ENCODE peak calls at places on chromosomes 16 and 17, in seven cellular contexts. One of them, this sample, is unnamed.

GRCh38 chr16:1357906-1358566 is 6.3 kb downstream of the GNPTG start:
- DNase-seq in tibial artery: no peak
- DNase-seq in A549: peak; percentile 44
- DNase-seq in small intestine: no peak
- DNase-seq in MM.1S: no peak
- DNase-seq in mucosa of descending colon: no peak
- DNase-seq in aorta: no peak
- DNase-seq in this sample: no peak

GRCh38 chr16:85750021-85750826 is 672 bp downstream of the C16orf74 start:
- DNase-seq in tibial artery: no peak
- DNase-seq in A549: no peak
- DNase-seq in small intestine: no peak
- DNase-seq in MM.1S: no peak
- DNase-seq in mucosa of descending colon: peak; percentile 60
- DNase-seq in aorta: no peak
- DNase-seq in this sample: no peak

GRCh38 chr16:28140788-28141618 is 70.8 kb downstream of the XPO6 start:
- DNase-seq in tibial artery: no peak
- DNase-seq in A549: no peak
- DNase-seq in small intestine: peak; percentile 76
- DNase-seq in MM.1S: peak; percentile 79
- DNase-seq in mucosa of descending colon: no peak
- DNase-seq in aorta: no peak
- DNase-seq in this sample: no peak

GRCh38 chr16:86044241-86044671 is 145.3 kb downstream of the IRF8 start:
- DNase-seq in tibial artery: peak; percentile 22
- DNase-seq in A549: peak; percentile 57
- DNase-seq in small intestine: no peak
- DNase-seq in MM.1S: no peak
- DNase-seq in mucosa of descending colon: peak; percentile 51
- DNase-seq in aorta: no peak
- DNase-seq in this sample: peak; percentile 34

GRCh38 chr17:4199818-4200402 is 56.9 kb downstream of the CYB5D2 start:
- DNase-seq in tibial artery: no peak
- DNase-seq in A549: peak; percentile 59
- DNase-seq in small intestine: peak; percentile 29
- DNase-seq in MM.1S: peak; percentile 46
- DNase-seq in mucosa of descending colon: no peak
- DNase-seq in aorta: no peak
- DNase-seq in this sample: peak; percentile 28

GRCh38 chr17:61361084-61361483 is 38.6 kb upstream of the TBX2 start:
- DNase-seq in tibial artery: no peak
- DNase-seq in A549: no peak
- DNase-seq in small intestine: no peak
- DNase-seq in MM.1S: no peak
- DNase-seq in mucosa of descending colon: no peak
- DNase-seq in aorta: no peak
- DNase-seq in this sample: no peak

GRCh38 chr16:30923554-30924085 is at the start of gene FBXL19:
- DNase-seq in tibial artery: peak; percentile 39
- DNase-seq in A549: no peak
- DNase-seq in small intestine: no peak
- DNase-seq in MM.1S: no peak
- DNase-seq in mucosa of descending colon: peak; percentile 78
- DNase-seq in aorta: peak; percentile 72
- DNase-seq in this sample: peak; percentile 28

GRCh38 chr17:652310-652709 is 62.3 kb downstream of the VPS53 start:
- DNase-seq in tibial artery: peak; percentile 91
- DNase-seq in A549: no peak
- DNase-seq in small intestine: no peak
- DNase-seq in MM.1S: no peak
- DNase-seq in mucosa of descending colon: no peak
- DNase-seq in aorta: peak; percentile 84
- DNase-seq in this sample: no peak

GRCh38 chr16:71846443-71846842 is 667 bp downstream of the ATXN1L start:
- DNase-seq in tibial artery: no peak
- DNase-seq in A549: no peak
- DNase-seq in small intestine: peak; percentile 30
- DNase-seq in MM.1S: peak; percentile 77
- DNase-seq in mucosa of descending colon: peak; percentile 39
- DNase-seq in aorta: no peak
- DNase-seq in this sample: no peak

GRCh38 chr17:40564883-40565744 is at the start of gene CCR7:
- DNase-seq in tibial artery: no peak
- DNase-seq in A549: no peak
- DNase-seq in small intestine: no peak
- DNase-seq in MM.1S: no peak
- DNase-seq in mucosa of descending colon: no peak
- DNase-seq in aorta: no peak
- DNase-seq in this sample: no peak

GRCh38 chr17:2459917-2460271 is 51.8 kb downstream of the METTL16 start:
- DNase-seq in tibial artery: no peak
- DNase-seq in A549: no peak
- DNase-seq in small intestine: no peak
- DNase-seq in MM.1S: no peak
- DNase-seq in mucosa of descending colon: no peak
- DNase-seq in aorta: no peak
- DNase-seq in this sample: no peak

GRCh38 chr16:76964464-76965154 is 226.4 kb upstream of the MON1B start:
- DNase-seq in tibial artery: no peak
- DNase-seq in A549: no peak
- DNase-seq in small intestine: no peak
- DNase-seq in MM.1S: no peak
- DNase-seq in mucosa of descending colon: no peak
- DNase-seq in aorta: no peak
- DNase-seq in this sample: no peak

GRCh38 chr16:30782486-30783279 is 4.3 kb downstream of the ZNF629 start:
- DNase-seq in tibial artery: no peak
- DNase-seq in A549: no peak
- DNase-seq in small intestine: no peak
- DNase-seq in MM.1S: no peak
- DNase-seq in mucosa of descending colon: no peak
- DNase-seq in aorta: no peak
- DNase-seq in this sample: no peak

GRCh38 chr16:84052071-84052622 is 9.6 kb upstream of the SLC38A8 start:
- DNase-seq in tibial artery: no peak
- DNase-seq in A549: no peak
- DNase-seq in small intestine: no peak
- DNase-seq in MM.1S: no peak
- DNase-seq in mucosa of descending colon: no peak
- DNase-seq in aorta: no peak
- DNase-seq in this sample: no peak

GRCh38 chr17:58968662-58969061 is 138.0 kb downstream of the TRIM37 start:
- DNase-seq in tibial artery: no peak
- DNase-seq in A549: no peak
- DNase-seq in small intestine: no peak
- DNase-seq in MM.1S: no peak
- DNase-seq in mucosa of descending colon: no peak
- DNase-seq in aorta: no peak
- DNase-seq in this sample: no peak

GRCh38 chr16:11130978-11131665 is 124.9 kb downstream of the SOCS1 start:
- DNase-seq in tibial artery: no peak
- DNase-seq in A549: no peak
- DNase-seq in small intestine: no peak
- DNase-seq in MM.1S: no peak
- DNase-seq in mucosa of descending colon: no peak
- DNase-seq in aorta: no peak
- DNase-seq in this sample: no peak

GRCh38 chr16:26765087-26765486 is 301.6 kb upstream of the C16orf82 start:
- DNase-seq in tibial artery: no peak
- DNase-seq in A549: peak; percentile 16
- DNase-seq in small intestine: no peak
- DNase-seq in MM.1S: no peak
- DNase-seq in mucosa of descending colon: no peak
- DNase-seq in aorta: no peak
- DNase-seq in this sample: peak; percentile 27

GRCh38 chr16:57593990-57594389 is 34.4 kb upstream of the ADGRG1 start:
- DNase-seq in tibial artery: no peak
- DNase-seq in A549: no peak
- DNase-seq in small intestine: no peak
- DNase-seq in MM.1S: no peak
- DNase-seq in mucosa of descending colon: no peak
- DNase-seq in aorta: no peak
- DNase-seq in this sample: no peak

GRCh38 chr16:57591870-57592485 is 36.5 kb upstream of the ADGRG1 start:
- DNase-seq in tibial artery: no peak
- DNase-seq in A549: no peak
- DNase-seq in small intestine: no peak
- DNase-seq in MM.1S: no peak
- DNase-seq in mucosa of descending colon: no peak
- DNase-seq in aorta: no peak
- DNase-seq in this sample: no peak

GRCh38 chr16:57592591-57593003 is 35.8 kb upstream of the ADGRG1 start:
- DNase-seq in tibial artery: no peak
- DNase-seq in A549: no peak
- DNase-seq in small intestine: peak; percentile 55
- DNase-seq in MM.1S: peak; percentile 39
- DNase-seq in mucosa of descending colon: peak; percentile 59
- DNase-seq in aorta: no peak
- DNase-seq in this sample: no peak

GRCh38 chr16:57593021-57593420 is 35.4 kb upstream of the ADGRG1 start:
- DNase-seq in tibial artery: no peak
- DNase-seq in A549: no peak
- DNase-seq in small intestine: no peak
- DNase-seq in MM.1S: no peak
- DNase-seq in mucosa of descending colon: no peak
- DNase-seq in aorta: no peak
- DNase-seq in this sample: no peak

GRCh38 chr16:57594531-57595031 is 33.8 kb upstream of the ADGRG1 start:
- DNase-seq in tibial artery: no peak
- DNase-seq in A549: no peak
- DNase-seq in small intestine: no peak
- DNase-seq in MM.1S: no peak
- DNase-seq in mucosa of descending colon: no peak
- DNase-seq in aorta: no peak
- DNase-seq in this sample: no peak
- H3K4me1 ChIP-seq in tibial artery: no peaks in the 10 kb centered on the region
- H3K4me1 ChIP-seq in A549: peaks cover 18% of the 10 kb centered on the region
- H3K4me1 ChIP-seq in small intestine: no peaks in the 10 kb centered on the region
- H3K4me1 ChIP-seq in MM.1S: peaks cover 18% of the 10 kb centered on the region
- H3K4me1 ChIP-seq in mucosa of descending colon: no peaks in the 10 kb centered on the region
- H3K4me1 ChIP-seq in aorta: no peaks in the 10 kb centered on the region
- H3K4me1 ChIP-seq in this sample: peaks cover 10% of the 10 kb centered on the region

GRCh38 chr17:81002409-81003361 is 11.0 kb downstream of the CHMP6 start:
- DNase-seq in tibial artery: peak; percentile 52
- DNase-seq in A549: no peak
- DNase-seq in small intestine: peak; percentile 84
- DNase-seq in MM.1S: no peak
- DNase-seq in mucosa of descending colon: peak; percentile 91
- DNase-seq in aorta: no peak
- DNase-seq in this sample: no peak

GRCh38 chr17:81000631-81001357 is 9.2 kb downstream of the CHMP6 start:
- DNase-seq in tibial artery: no peak
- DNase-seq in A549: no peak
- DNase-seq in small intestine: peak; percentile 50
- DNase-seq in MM.1S: no peak
- DNase-seq in mucosa of descending colon: peak; percentile 85
- DNase-seq in aorta: no peak
- DNase-seq in this sample: no peak

GRCh38 chr17:81004336-81005015 is 12.8 kb downstream of the CHMP6 start:
- DNase-seq in tibial artery: no peak
- DNase-seq in A549: no peak
- DNase-seq in small intestine: no peak
- DNase-seq in MM.1S: no peak
- DNase-seq in mucosa of descending colon: no peak
- DNase-seq in aorta: no peak
- DNase-seq in this sample: no peak

GRCh38 chr17:81002013-81002384 is 10.4 kb downstream of the CHMP6 start:
- DNase-seq in tibial artery: no peak
- DNase-seq in A549: no peak
- DNase-seq in small intestine: no peak
- DNase-seq in MM.1S: no peak
- DNase-seq in mucosa of descending colon: peak; percentile 43
- DNase-seq in aorta: no peak
- DNase-seq in this sample: no peak

DNA sequence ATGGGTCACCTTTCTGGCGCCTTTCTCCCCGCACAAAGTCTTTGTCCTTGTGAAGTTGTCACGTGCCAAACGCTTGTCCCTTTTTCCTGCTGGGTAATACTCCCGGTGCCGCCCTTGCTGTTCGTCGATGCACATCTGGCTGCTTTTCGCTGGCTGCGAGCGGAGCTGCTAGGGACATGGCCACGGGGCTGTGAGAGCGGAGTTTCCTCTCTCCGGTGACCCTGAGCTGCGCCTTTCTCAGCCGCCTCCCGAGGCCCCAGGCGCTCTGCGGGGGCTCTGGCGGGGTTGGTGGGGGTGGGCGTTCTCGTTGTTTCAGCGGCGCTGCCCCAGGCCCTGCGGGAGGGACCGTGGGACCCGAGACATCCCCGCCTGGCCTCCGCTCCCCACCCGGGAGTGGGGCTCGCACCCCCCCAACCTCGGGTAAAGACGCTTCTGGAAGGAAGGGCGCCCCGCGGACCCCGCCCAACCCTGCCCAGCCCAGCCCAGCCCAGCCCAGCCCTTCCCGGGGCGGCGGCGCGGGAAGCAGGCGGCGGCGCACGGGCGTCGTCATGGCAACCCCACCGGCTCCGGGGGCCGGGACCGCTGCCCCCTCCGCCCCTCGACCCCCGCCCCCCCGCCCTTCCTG is 12.2 kb downstream of the CHMP6 start:
- DNase-seq in tibial artery: no peak
- DNase-seq in A549: no peak
- DNase-seq in small intestine: no peak
- DNase-seq in MM.1S: no peak
- DNase-seq in mucosa of descending colon: peak; percentile 76
- DNase-seq in aorta: no peak
- DNase-seq in this sample: no peak
- H3K4me3 ChIP-seq in tibial artery: peak overlapping the region; percentile 24
- H3K4me3 ChIP-seq in A549: peak overlapping the region; percentile 40
- H3K4me3 ChIP-seq in small intestine: peak overlapping the region; percentile 21
- H3K4me3 ChIP-seq in MM.1S: no peak overlapping the region
- H3K4me3 ChIP-seq in mucosa of descending colon: no peak overlapping the region
- H3K4me3 ChIP-seq in aorta: no peak overlapping the region
- H3K4me3 ChIP-seq in this sample: peak overlapping the region; percentile 10

GRCh38 chr17:16275024-16275423 is 58.0 kb downstream of the PIGL start:
- DNase-seq in tibial artery: no peak
- DNase-seq in A549: no peak
- DNase-seq in small intestine: no peak
- DNase-seq in MM.1S: no peak
- DNase-seq in mucosa of descending colon: no peak
- DNase-seq in aorta: no peak
- DNase-seq in this sample: no peak
- H3K9me3 ChIP-seq in tibial artery: no peaks in the 10 kb centered on the region
- H3K9me3 ChIP-seq in A549: no peaks in the 10 kb centered on the region
- H3K9me3 ChIP-seq in small intestine: no peaks in the 10 kb centered on the region
- H3K9me3 ChIP-seq in MM.1S: no peaks in the 10 kb centered on the region
- H3K9me3 ChIP-seq in mucosa of descending colon: no peaks in the 10 kb centered on the region
- H3K9me3 ChIP-seq in aorta: no peaks in the 10 kb centered on the region
- H3K9me3 ChIP-seq in this sample: no peaks in the 10 kb centered on the region

DNA sequence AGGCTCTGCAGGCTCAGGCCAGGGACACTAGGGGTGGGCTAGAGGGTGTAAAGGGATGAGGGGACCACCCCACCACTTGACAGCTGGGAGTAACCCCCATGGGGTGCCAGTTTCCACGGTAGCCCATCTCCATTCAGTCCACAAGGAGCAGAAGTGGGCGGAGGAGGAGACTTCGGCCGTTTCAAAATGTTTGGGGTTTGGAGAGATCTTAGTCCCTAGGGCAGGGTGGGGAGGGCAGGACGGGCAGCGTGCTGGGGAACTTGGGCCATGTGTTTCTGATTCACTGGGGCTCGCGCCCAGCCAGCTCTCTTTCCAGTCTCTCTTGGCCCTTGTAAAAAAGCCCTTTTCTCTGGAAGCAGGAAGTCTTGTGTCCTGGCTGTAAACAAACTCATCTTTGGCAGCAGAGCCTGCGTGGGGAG is 8.3 kb downstream of the CYGB start:
- DNase-seq in tibial artery: peak; percentile 95
- DNase-seq in A549: no peak
- DNase-seq in small intestine: no peak
- DNase-seq in MM.1S: no peak
- DNase-seq in mucosa of descending colon: peak; percentile 56
- DNase-seq in aorta: peak; percentile 90
- DNase-seq in this sample: no peak
- H3K4me1 ChIP-seq in tibial artery: no peaks in the 10 kb centered on the region
- H3K4me1 ChIP-seq in A549: peaks cover 24% of the 10 kb centered on the region
- H3K4me1 ChIP-seq in small intestine: peaks cover 4% of the 10 kb centered on the region
- H3K4me1 ChIP-seq in MM.1S: peaks cover 5% of the 10 kb centered on the region
- H3K4me1 ChIP-seq in mucosa of descending colon: peaks cover 47% of the 10 kb centered on the region
- H3K4me1 ChIP-seq in aorta: no peaks in the 10 kb centered on the region
- H3K4me1 ChIP-seq in this sample: peaks cover 24% of the 10 kb centered on the region

This sample was measured in Caco-2.